ENCODE peak calls at places on chromosome 2, in four cellular contexts. R is H4; O is stimulated activated CD4-positive, alpha-beta T cell treated with anti-CD3 and anti-CD28 coated beads, Interleukin-15, amount 100 ng/mL, for 1 hour; K is NCI-H146. U is an unnamed sample.

GRCh38 chr2:226461981-226462380 is 337.6 kb downstream of the IRS1 start:
- DNase-seq in R (no peak), O (no peak), K (no peak), U (no peak)

GRCh38 chr2:159933727-159934049 is 128.7 kb downstream of the PLA2R1 start:
- DNase-seq in R (no peak), O (no peak), K (no peak), U (no peak)

GRCh38 chr2:158931577-158931976 is 36.9 kb upstream of the TANC1 start:
- DNase-seq in R (peak), O (no peak), K (no peak), U (no peak)

GRCh38 chr2:54577035-54577434 is 120.9 kb downstream of the SPTBN1 start:
- DNase-seq in R (no peak), O (no peak), K (peak), U (peak)

GRCh38 chr2:136844546-136844945 is 79.2 kb downstream of the THSD7B start:
- DNase-seq in R (no peak), O (no peak), K (no peak), U (no peak)

GRCh38 chr2:215654177-215654850 is 218.4 kb upstream of the FN1 start:
- DNase-seq in R (no peak), O (no peak), K (no peak), U (no peak)

GRCh38 chr2:240797500-240797895 is 22.5 kb downstream of the KIF1A start:
- DNase-seq in R (no peak), O (no peak), K (no peak), U (no peak)

GRCh38 chr2:173741715-173742114 is 223.5 kb downstream of the SP3 start:
- DNase-seq in R (peak), O (no peak), K (no peak), U (peak)

GRCh38 chr2:235868645-235869044 is 299.5 kb downstream of the GBX2 start:
- DNase-seq in R (no peak), O (no peak), K (no peak), U (no peak)

GRCh38 chr2:111178730-111179405 is 58.2 kb downstream of the BCL2L11 start:
- DNase-seq in R (peak), O (no peak), K (peak), U (peak)

GRCh38 chr2:158561054-158561453 is 104.3 kb downstream of the PKP4 start:
- DNase-seq in R (no peak), O (no peak), K (no peak), U (no peak)

GRCh38 chr2:152950125-152950524 is 231.7 kb downstream of the ARL6IP6 start:
- DNase-seq in R (no peak), O (no peak), K (no peak), U (no peak)

GRCh38 chr2:134389331-134389835 is 135.5 kb downstream of the MGAT5 start:
- DNase-seq in R (no peak), O (no peak), K (no peak), U (no peak)

U was measured in DMS53.